ENCODE peak calls at places on chromosomes 3 and 15, in eight cellular contexts. W is thyroid gland, A is epithelial cell of proximal tubule, R is breast epithelium, Q is upper lobe of left lung, H is cardiac muscle cell, D is progenitor cell of endocrine pancreas, E is neural progenitor cell. I is an unnamed sample.
A peak's percentile ranks its signal among the peaks of the same experiment; 100 is the strongest.

GRCh38 chr3:65029130-65029529 is 341.3 kb upstream of the ADAMTS9 start:
- DNase-seq in W (no peak), A (no peak), R (no peak), Q (no peak), H (no peak), D (no peak), E (no peak), I (no peak)

GRCh38 chr3:41688595-41689380 is 273.1 kb downstream of the ULK4 start:
- DNase-seq in W (no peak), A (no peak), R (no peak), Q (no peak), H (peak; percentile 79), D (no peak), E (no peak), I (no peak)

GRCh38 chr3:195897081-195897852 is 11.1 kb downstream of the TNK2 start:
- DNase-seq in W (no peak), A (no peak), R (peak; percentile 70), Q (peak; percentile 53), H (peak; percentile 71), D (no peak), E (no peak), I (no peak)

GRCh38 chr3:13019706-13020105 is 53.5 kb downstream of the IQSEC1 start:
- DNase-seq in W (no peak), A (no peak), R (no peak), Q (no peak), H (no peak), D (no peak), E (no peak), I (no peak)

GRCh38 chr3:177284383-177284881 is 87.2 kb upstream of the TBL1XR1 start:
- DNase-seq in W (peak; percentile 47), A (no peak), R (no peak), Q (no peak), H (peak; percentile 76), D (no peak), E (peak; percentile 48), I (no peak)

GRCh38 chr15:58212909-58213526 is 74.8 kb downstream of the AQP9 start:
- DNase-seq in W (peak; percentile 13), A (no peak), R (no peak), Q (no peak), H (peak; percentile 73), D (no peak), E (peak; percentile 62), I (no peak)

GRCh38 chr15:35038655-35039534 is 46.2 kb downstream of the NANOGP8 start:
- DNase-seq in W (no peak), A (no peak), R (no peak), Q (no peak), H (peak; percentile 72), D (no peak), E (no peak), I (no peak)

GRCh38 chr3:193829781-193830180 is 236.8 kb downstream of the OPA1 start:
- DNase-seq in W (peak; percentile 68), A (no peak), R (peak; percentile 94), Q (no peak), H (peak; percentile 32), D (no peak), E (no peak), I (no peak)

GRCh38 chr15:48384616-48385015 is 53.4 kb downstream of the DUT start:
- DNase-seq in W (no peak), A (no peak), R (no peak), Q (no peak), H (no peak), D (no peak), E (no peak), I (no peak)

GRCh38 chr3:126245811-126246727 is 65.7 kb upstream of the ALDH1L1 start:
- DNase-seq in W (peak; percentile 61), A (no peak), R (no peak), Q (peak; percentile 81), H (peak; percentile 79), D (no peak), E (peak; percentile 72), I (no peak)

GRCh38 chr15:73941044-73941443 is 14.8 kb downstream of the LOXL1 start:
- DNase-seq in W (no peak), A (no peak), R (no peak), Q (no peak), H (peak; percentile 84), D (no peak), E (no peak), I (no peak)

GRCh38 chr3:129421988-129422745 is 6.3 kb downstream of the EFCAB12 start:
- DNase-seq in W (no peak), A (no peak), R (no peak), Q (no peak), H (no peak), D (no peak), E (no peak), I (no peak)
- TF ChIP-seq CTCF in W (no peak), A (peak; percentile 44), R (no peak), Q (no peak), H (peak; percentile 19), D (no peak), E (no peak), I (no peak)

DNA sequence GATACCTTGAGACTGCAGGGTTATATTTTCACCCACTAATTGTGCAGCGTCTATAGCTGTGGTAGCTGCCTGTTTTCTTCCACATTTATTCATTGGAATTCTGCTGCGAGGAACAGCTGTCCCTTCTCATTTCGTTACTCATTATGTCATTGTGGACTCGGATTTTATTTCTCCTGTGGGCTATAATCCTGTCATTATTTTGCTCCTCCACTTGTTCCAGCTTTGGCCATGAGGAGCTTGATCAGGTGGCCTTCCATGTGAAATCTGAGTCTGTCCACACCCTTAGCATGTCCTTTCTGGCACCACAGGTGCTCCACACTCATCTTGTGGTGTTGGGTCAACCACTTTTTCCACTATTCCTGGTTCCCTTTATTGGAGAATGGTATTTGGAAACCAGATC is 14.8 kb downstream of the LYSMD4 start:
- DNase-seq in W (no peak), A (no peak), R (no peak), Q (no peak), H (no peak), D (no peak), E (no peak), I (no peak)
- TF ChIP-seq CTCF in W (no peak), A (no peak), R (no peak), Q (no peak), H (no peak), D (no peak), E (no peak), I (no peak)

DNA sequence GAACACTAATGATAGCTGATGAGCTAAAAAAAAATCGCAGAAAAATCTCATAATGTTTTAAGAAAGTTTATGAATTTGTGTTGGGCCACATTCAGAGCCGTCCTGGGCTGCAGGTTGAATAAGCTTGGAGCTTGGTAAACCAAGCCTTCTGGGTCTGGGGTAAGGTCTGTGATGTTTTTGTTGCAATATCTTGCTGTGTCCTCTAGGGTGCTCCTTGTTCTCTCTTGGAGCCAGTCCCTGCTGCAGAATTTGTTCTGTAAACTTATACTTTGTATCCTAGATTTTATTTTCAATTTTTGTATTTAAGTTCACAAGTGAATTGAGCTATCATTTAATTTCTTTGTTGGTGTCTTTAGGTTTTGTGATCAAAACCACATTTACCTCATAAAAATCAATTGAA is 143.7 kb downstream of the NR1D2 start:
- DNase-seq in W (no peak), A (no peak), R (no peak), Q (no peak), H (peak; percentile 58), D (no peak), E (no peak), I (no peak)
- TF ChIP-seq CTCF in W (peak; percentile 36), A (peak; percentile 69), R (no peak), Q (no peak), H (peak; percentile 65), D (peak; percentile 24), E (peak; percentile 32), I (no peak)

GRCh38 chr15:92690370-92690769 is 34.8 kb upstream of the FAM174B start:
- DNase-seq in W (no peak), A (no peak), R (no peak), Q (no peak), H (no peak), D (no peak), E (no peak), I (no peak)

GRCh38 chr15:92696096-92696495 is 40.5 kb upstream of the FAM174B start:
- DNase-seq in W (no peak), A (no peak), R (no peak), Q (no peak), H (no peak), D (no peak), E (no peak), I (no peak)

DNA sequence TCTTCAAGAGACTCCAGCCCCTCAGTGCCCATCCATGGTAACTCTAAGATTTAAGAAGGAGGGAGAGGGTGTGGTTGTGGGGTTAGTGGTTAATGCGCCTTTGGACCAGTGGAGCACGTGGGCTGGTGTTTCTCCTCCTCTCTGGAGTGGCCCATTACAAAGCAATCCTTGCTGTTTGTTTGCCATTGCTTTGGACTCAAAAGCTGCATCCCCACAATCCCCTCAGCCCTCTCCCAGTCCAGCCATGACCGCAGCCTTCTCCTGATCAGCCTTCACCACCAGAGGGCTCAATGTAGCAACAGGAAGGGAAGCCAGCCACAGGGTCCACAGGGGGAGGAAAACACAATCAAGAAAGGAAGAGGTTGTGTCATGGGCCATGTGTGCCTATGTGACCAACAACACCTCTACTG is 38.4 kb upstream of the FAM174B start:
- DNase-seq in W (no peak), A (no peak), R (no peak), Q (no peak), H (peak; percentile 51), D (no peak), E (peak; percentile 75), I (no peak)
- TF ChIP-seq CTCF in W (peak; percentile 22), A (peak; percentile 63), R (no peak), Q (no peak), H (peak; percentile 61), D (peak; percentile 51), E (peak; percentile 65), I (no peak)